ENCODE peak calls at places on chromosomes 7 and 10, in nine cellular contexts. One of them, this sample, is unnamed.

GRCh38 chr7:150983893-150984368 is 5.8 kb upstream of the KCNH2 start:
- DNase-seq in D721Med: no peak
- DNase-seq in activated CD8-positive, alpha-beta T cell treated with anti-CD3 and anti-CD28 coated beads for 36 hours: peak; percentile 54
- DNase-seq in suprapubic skin: no peak
- DNase-seq in GM13977: no peak
- DNase-seq in PC-9: no peak
- DNase-seq in lower lobe of right lung: no peak
- DNase-seq in AG04450: no peak
- DNase-seq in chondrocyte: no peak
- DNase-seq in this sample: no peak

GRCh38 chr7:76225379-76225778 is 23.7 kb downstream of the SRRM3 start:
- DNase-seq in D721Med: no peak
- DNase-seq in activated CD8-positive, alpha-beta T cell treated with anti-CD3 and anti-CD28 coated beads for 36 hours: peak; percentile 60
- DNase-seq in suprapubic skin: no peak
- DNase-seq in GM13977: peak; percentile 53
- DNase-seq in PC-9: no peak
- DNase-seq in lower lobe of right lung: no peak
- DNase-seq in AG04450: no peak
- DNase-seq in chondrocyte: no peak
- DNase-seq in this sample: peak; percentile 74

GRCh38 chr7:138400400-138400886 is 59.6 kb upstream of the TRIM24 start:
- DNase-seq in D721Med: no peak
- DNase-seq in activated CD8-positive, alpha-beta T cell treated with anti-CD3 and anti-CD28 coated beads for 36 hours: no peak
- DNase-seq in suprapubic skin: no peak
- DNase-seq in GM13977: no peak
- DNase-seq in PC-9: no peak
- DNase-seq in lower lobe of right lung: no peak
- DNase-seq in AG04450: no peak
- DNase-seq in chondrocyte: no peak
- DNase-seq in this sample: no peak

GRCh38 chr10:132570771-132571564 is 33.4 kb downstream of the INPP5A start:
- DNase-seq in D721Med: no peak
- DNase-seq in activated CD8-positive, alpha-beta T cell treated with anti-CD3 and anti-CD28 coated beads for 36 hours: no peak
- DNase-seq in suprapubic skin: no peak
- DNase-seq in GM13977: peak; percentile 60
- DNase-seq in PC-9: no peak
- DNase-seq in lower lobe of right lung: no peak
- DNase-seq in AG04450: no peak
- DNase-seq in chondrocyte: peak; percentile 78
- DNase-seq in this sample: peak; percentile 65

GRCh38 chr7:30697716-30698460 is 15.6 kb upstream of the CRHR2 start:
- DNase-seq in D721Med: no peak
- DNase-seq in activated CD8-positive, alpha-beta T cell treated with anti-CD3 and anti-CD28 coated beads for 36 hours: no peak
- DNase-seq in suprapubic skin: no peak
- DNase-seq in GM13977: no peak
- DNase-seq in PC-9: no peak
- DNase-seq in lower lobe of right lung: no peak
- DNase-seq in AG04450: no peak
- DNase-seq in chondrocyte: peak; percentile 71
- DNase-seq in this sample: no peak

GRCh38 chr10:68154211-68154497 is 44.9 kb downstream of the MYPN start:
- DNase-seq in D721Med: no peak
- DNase-seq in activated CD8-positive, alpha-beta T cell treated with anti-CD3 and anti-CD28 coated beads for 36 hours: no peak
- DNase-seq in suprapubic skin: no peak
- DNase-seq in GM13977: no peak
- DNase-seq in PC-9: no peak
- DNase-seq in lower lobe of right lung: no peak
- DNase-seq in AG04450: peak; percentile 47
- DNase-seq in chondrocyte: no peak
- DNase-seq in this sample: no peak

GRCh38 chr7:113087278-113087998 is 811 bp upstream of the GPR85 start:
- DNase-seq in D721Med: no peak
- DNase-seq in activated CD8-positive, alpha-beta T cell treated with anti-CD3 and anti-CD28 coated beads for 36 hours: no peak
- DNase-seq in suprapubic skin: no peak
- DNase-seq in GM13977: no peak
- DNase-seq in PC-9: peak; percentile 52
- DNase-seq in lower lobe of right lung: no peak
- DNase-seq in AG04450: peak; percentile 76
- DNase-seq in chondrocyte: no peak
- DNase-seq in this sample: no peak

GRCh38 chr10:50373821-50374501 is 122.6 kb upstream of the ASAH2 start:
- DNase-seq in D721Med: no peak
- DNase-seq in activated CD8-positive, alpha-beta T cell treated with anti-CD3 and anti-CD28 coated beads for 36 hours: no peak
- DNase-seq in suprapubic skin: no peak
- DNase-seq in GM13977: no peak
- DNase-seq in PC-9: no peak
- DNase-seq in lower lobe of right lung: no peak
- DNase-seq in AG04450: no peak
- DNase-seq in chondrocyte: no peak
- DNase-seq in this sample: no peak

GRCh38 chr7:22168129-22168634 is 188.8 kb downstream of the RAPGEF5 start:
- DNase-seq in D721Med: no peak
- DNase-seq in activated CD8-positive, alpha-beta T cell treated with anti-CD3 and anti-CD28 coated beads for 36 hours: no peak
- DNase-seq in suprapubic skin: no peak
- DNase-seq in GM13977: no peak
- DNase-seq in PC-9: peak; percentile 31
- DNase-seq in lower lobe of right lung: no peak
- DNase-seq in AG04450: no peak
- DNase-seq in chondrocyte: no peak
- DNase-seq in this sample: no peak

GRCh38 chr10:88990528-88991160 is at the start of gene FAS:
- DNase-seq in D721Med: peak; percentile 18
- DNase-seq in activated CD8-positive, alpha-beta T cell treated with anti-CD3 and anti-CD28 coated beads for 36 hours: peak; percentile 91
- DNase-seq in suprapubic skin: peak; percentile 89
- DNase-seq in GM13977: peak; percentile 83
- DNase-seq in PC-9: peak; percentile 71
- DNase-seq in lower lobe of right lung: peak; percentile 89
- DNase-seq in AG04450: no peak
- DNase-seq in chondrocyte: peak; percentile 91
- DNase-seq in this sample: peak; percentile 75

GRCh38 chr7:121810831-121811494 is 62.0 kb upstream of the PTPRZ1 start:
- DNase-seq in D721Med: no peak
- DNase-seq in activated CD8-positive, alpha-beta T cell treated with anti-CD3 and anti-CD28 coated beads for 36 hours: no peak
- DNase-seq in suprapubic skin: no peak
- DNase-seq in GM13977: no peak
- DNase-seq in PC-9: no peak
- DNase-seq in lower lobe of right lung: no peak
- DNase-seq in AG04450: no peak
- DNase-seq in chondrocyte: no peak
- DNase-seq in this sample: no peak

DNA sequence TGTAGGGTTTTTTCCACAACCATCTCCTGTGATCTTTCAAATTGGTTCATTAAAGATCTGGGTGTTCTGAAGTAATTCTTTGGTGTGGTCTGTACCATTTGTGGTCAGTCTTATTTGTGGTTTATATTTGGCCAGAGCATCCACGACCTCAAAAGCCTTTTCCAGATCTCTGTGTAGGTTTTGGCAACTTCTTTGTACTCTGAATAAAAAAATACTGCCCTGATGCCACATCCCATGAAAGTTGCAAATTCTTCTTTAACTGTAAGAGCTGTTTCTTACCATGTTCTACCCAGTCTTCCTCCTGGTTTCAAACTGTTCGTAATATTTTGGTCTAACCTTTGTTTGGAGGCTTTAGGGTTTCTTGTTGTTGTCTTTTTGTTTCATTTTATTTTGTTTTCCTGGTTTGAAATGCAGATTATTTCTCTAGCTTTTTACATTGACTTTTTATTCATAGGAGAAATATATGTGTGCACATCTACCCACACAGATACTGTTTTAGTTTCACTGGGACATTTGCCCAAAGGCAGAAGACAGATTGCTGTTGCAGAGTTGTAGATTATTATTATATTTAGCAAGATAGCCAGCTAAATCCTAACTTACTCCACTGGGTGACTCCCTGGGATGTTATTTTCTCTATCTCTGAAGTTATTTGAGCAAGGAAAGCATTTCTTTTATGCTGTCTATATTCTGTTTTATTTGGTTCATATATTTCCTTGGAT is 123.2 kb upstream of the SAMD8 start:
- DNase-seq in D721Med: no peak
- DNase-seq in activated CD8-positive, alpha-beta T cell treated with anti-CD3 and anti-CD28 coated beads for 36 hours: no peak
- DNase-seq in suprapubic skin: no peak
- DNase-seq in GM13977: no peak
- DNase-seq in PC-9: no peak
- DNase-seq in lower lobe of right lung: no peak
- DNase-seq in AG04450: no peak
- DNase-seq in chondrocyte: no peak
- DNase-seq in this sample: no peak
- TF ChIP-seq CTCF in D721Med: no peak
- TF ChIP-seq CTCF in activated CD8-positive, alpha-beta T cell treated with anti-CD3 and anti-CD28 coated beads for 36 hours: no peak
- TF ChIP-seq CTCF in suprapubic skin: no peak
- TF ChIP-seq CTCF in GM13977: no peak
- TF ChIP-seq CTCF in PC-9: no peak
- TF ChIP-seq CTCF in lower lobe of right lung: no peak
- TF ChIP-seq CTCF in AG04450: no peak
- TF ChIP-seq CTCF in chondrocyte: no peak
- TF ChIP-seq CTCF in this sample: no peak

GRCh38 chr10:4174197-4174596 is 389.2 kb upstream of the KLF6 start:
- DNase-seq in D721Med: no peak
- DNase-seq in activated CD8-positive, alpha-beta T cell treated with anti-CD3 and anti-CD28 coated beads for 36 hours: no peak
- DNase-seq in suprapubic skin: no peak
- DNase-seq in GM13977: no peak
- DNase-seq in PC-9: no peak
- DNase-seq in lower lobe of right lung: no peak
- DNase-seq in AG04450: no peak
- DNase-seq in chondrocyte: no peak
- DNase-seq in this sample: no peak
- TF ChIP-seq CTCF in D721Med: peak; percentile 34
- TF ChIP-seq CTCF in activated CD8-positive, alpha-beta T cell treated with anti-CD3 and anti-CD28 coated beads for 36 hours: no peak
- TF ChIP-seq CTCF in suprapubic skin: no peak
- TF ChIP-seq CTCF in GM13977: no peak
- TF ChIP-seq CTCF in PC-9: no peak
- TF ChIP-seq CTCF in lower lobe of right lung: no peak
- TF ChIP-seq CTCF in AG04450: no peak
- TF ChIP-seq CTCF in chondrocyte: peak; percentile 21
- TF ChIP-seq CTCF in this sample: no peak

DNA sequence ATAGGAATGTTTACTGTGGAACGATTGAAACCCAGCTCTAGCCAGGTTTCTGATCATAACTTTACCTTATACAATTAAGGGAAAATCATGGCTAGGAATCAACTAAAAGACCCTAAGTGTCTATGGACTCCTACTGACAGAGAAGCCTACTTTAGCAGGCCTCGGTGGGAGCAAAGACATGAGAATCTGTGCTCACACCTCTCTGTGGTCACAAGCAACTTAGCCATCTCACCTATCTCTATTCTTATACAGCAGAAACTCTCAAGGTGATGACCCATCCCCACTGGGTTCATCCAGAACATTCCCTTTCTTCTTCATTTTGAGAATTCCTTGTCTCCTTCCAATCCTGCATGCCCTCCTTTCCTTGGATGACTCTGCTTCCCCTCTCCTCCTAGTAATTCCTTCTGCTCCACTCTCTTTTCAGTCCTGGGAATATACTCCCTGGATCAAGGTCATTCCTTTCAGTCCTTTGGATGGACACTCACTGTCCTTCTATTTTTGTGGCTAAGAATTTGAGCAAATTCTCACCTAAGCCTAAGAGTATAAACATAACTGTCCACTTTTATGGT is 2.9 kb downstream of the BLNK start:
- DNase-seq in D721Med: no peak
- DNase-seq in activated CD8-positive, alpha-beta T cell treated with anti-CD3 and anti-CD28 coated beads for 36 hours: no peak
- DNase-seq in suprapubic skin: no peak
- DNase-seq in GM13977: no peak
- DNase-seq in PC-9: no peak
- DNase-seq in lower lobe of right lung: no peak
- DNase-seq in AG04450: no peak
- DNase-seq in chondrocyte: no peak
- DNase-seq in this sample: no peak
- TF ChIP-seq CTCF in D721Med: no peak
- TF ChIP-seq CTCF in activated CD8-positive, alpha-beta T cell treated with anti-CD3 and anti-CD28 coated beads for 36 hours: no peak
- TF ChIP-seq CTCF in suprapubic skin: no peak
- TF ChIP-seq CTCF in GM13977: no peak
- TF ChIP-seq CTCF in PC-9: no peak
- TF ChIP-seq CTCF in lower lobe of right lung: no peak
- TF ChIP-seq CTCF in AG04450: no peak
- TF ChIP-seq CTCF in chondrocyte: no peak
- TF ChIP-seq CTCF in this sample: no peak

GRCh38 chr7:78443811-78444210 is 645.2 kb downstream of the PHTF2 start:
- DNase-seq in D721Med: no peak
- DNase-seq in activated CD8-positive, alpha-beta T cell treated with anti-CD3 and anti-CD28 coated beads for 36 hours: no peak
- DNase-seq in suprapubic skin: no peak
- DNase-seq in GM13977: no peak
- DNase-seq in PC-9: no peak
- DNase-seq in lower lobe of right lung: no peak
- DNase-seq in AG04450: no peak
- DNase-seq in chondrocyte: no peak
- DNase-seq in this sample: no peak
- TF ChIP-seq CTCF in D721Med: no peak
- TF ChIP-seq CTCF in activated CD8-positive, alpha-beta T cell treated with anti-CD3 and anti-CD28 coated beads for 36 hours: no peak
- TF ChIP-seq CTCF in suprapubic skin: no peak
- TF ChIP-seq CTCF in GM13977: no peak
- TF ChIP-seq CTCF in PC-9: no peak
- TF ChIP-seq CTCF in lower lobe of right lung: no peak
- TF ChIP-seq CTCF in AG04450: no peak
- TF ChIP-seq CTCF in chondrocyte: no peak
- TF ChIP-seq CTCF in this sample: no peak

This sample was measured in GM13976.